ENCODE peak calls at places on chromosomes 5 and 9, in ten cellular contexts. W, K, B, G, A, Q, T, V, I and S are unnamed samples.

GRCh38 chr5:126938461-126938860 is 91.9 kb downstream of the MARCHF3 start:
- DNase-seq in W (no peak), K (peak; percentile 90), B (peak; percentile 87), G (no peak), A (no peak), Q (peak; percentile 41), T (no peak), V (no peak), I (no peak), S (no peak)

GRCh38 chr5:23084815-23085214 is 231.7 kb upstream of the CDH12 start:
- DNase-seq in W (no peak), K (no peak), B (no peak), G (no peak), A (no peak), Q (no peak), T (no peak), V (peak; percentile 7), I (no peak), S (no peak)

GRCh38 chr9:68760674-68761003 is 55.6 kb downstream of the PIP5K1B start:
- DNase-seq in W (no peak), K (no peak), B (no peak), G (no peak), A (no peak), Q (no peak), T (no peak), V (no peak), I (no peak), S (no peak)

GRCh38 chr9:34519321-34520020 is 3.3 kb downstream of the ENHO start:
- DNase-seq in W (no peak), K (no peak), B (no peak), G (no peak), A (no peak), Q (no peak), T (no peak), V (no peak), I (no peak), S (no peak)

GRCh38 chr5:151870820-151871219 is 53.8 kb downstream of the GLRA1 start:
- DNase-seq in W (no peak), K (no peak), B (peak; percentile 59), G (no peak), A (no peak), Q (no peak), T (no peak), V (peak; percentile 7), I (peak; percentile 35), S (peak; percentile 61)

GRCh38 chr5:14082973-14083372 is 60.2 kb upstream of the TRIO start:
- DNase-seq in W (no peak), K (no peak), B (no peak), G (no peak), A (no peak), Q (no peak), T (no peak), V (no peak), I (no peak), S (no peak)

GRCh38 chr5:150256416-150257064 is 33.0 kb downstream of the CAMK2A start:
- DNase-seq in W (no peak), K (no peak), B (no peak), G (peak; percentile 45), A (no peak), Q (no peak), T (no peak), V (no peak), I (no peak), S (no peak)

GRCh38 chr9:135103001-135103446 is 15.6 kb downstream of the OLFM1 start:
- DNase-seq in W (no peak), K (peak; percentile 10), B (no peak), G (no peak), A (no peak), Q (no peak), T (no peak), V (no peak), I (no peak), S (no peak)

GRCh38 chr5:78367318-78367991 is 7.0 kb downstream of the SCAMP1 start:
- DNase-seq in W (no peak), K (no peak), B (no peak), G (no peak), A (no peak), Q (no peak), T (no peak), V (no peak), I (no peak), S (no peak)

GRCh38 chr5:78361226-78361993 is 993 bp downstream of the SCAMP1 start:
- DNase-seq in W (no peak), K (peak; percentile 77), B (peak; percentile 84), G (peak; percentile 75), A (peak; percentile 49), Q (no peak), T (peak; percentile 70), V (peak; percentile 46), I (peak; percentile 62), S (peak; percentile 40)

GRCh38 chr5:78360674-78361225 is 333 bp downstream of the SCAMP1 start:
- DNase-seq in W (no peak), K (no peak), B (no peak), G (peak; percentile 70), A (peak; percentile 59), Q (no peak), T (peak; percentile 66), V (no peak), I (no peak), S (no peak)

GRCh38 chr5:78362220-78362619 is 1.8 kb downstream of the SCAMP1 start:
- DNase-seq in W (no peak), K (no peak), B (no peak), G (no peak), A (no peak), Q (no peak), T (no peak), V (no peak), I (no peak), S (peak; percentile 38)

GRCh38 chr5:78364005-78364404 is 3.6 kb downstream of the SCAMP1 start:
- DNase-seq in W (no peak), K (no peak), B (no peak), G (no peak), A (no peak), Q (no peak), T (no peak), V (no peak), I (no peak), S (no peak)
- TF ChIP-seq CTCF in W (no peak), K (no peak), B (no peak), G (no peak), A (no peak), Q (no peak), T (no peak), V (no peak), I (no peak), S (no peak)

GRCh38 chr5:135491552-135492318 is 39.6 kb upstream of the TIFAB start:
- DNase-seq in W (no peak), K (peak; percentile 5), B (no peak), G (no peak), A (peak; percentile 45), Q (no peak), T (no peak), V (no peak), I (no peak), S (no peak)

GRCh38 chr5:135488727-135489465 is 36.7 kb upstream of the TIFAB start:
- DNase-seq in W (peak; percentile 37), K (peak; percentile 61), B (peak; percentile 69), G (no peak), A (no peak), Q (peak; percentile 45), T (no peak), V (peak; percentile 28), I (peak; percentile 17), S (no peak)

GRCh38 chr5:135489466-135490244 is 37.5 kb upstream of the TIFAB start:
- DNase-seq in W (no peak), K (no peak), B (peak; percentile 15), G (no peak), A (no peak), Q (no peak), T (no peak), V (no peak), I (no peak), S (no peak)

GRCh38 chr5:135491038-135491551 is 38.9 kb upstream of the TIFAB start:
- DNase-seq in W (no peak), K (no peak), B (no peak), G (no peak), A (no peak), Q (no peak), T (no peak), V (no peak), I (no peak), S (no peak)

DNA sequence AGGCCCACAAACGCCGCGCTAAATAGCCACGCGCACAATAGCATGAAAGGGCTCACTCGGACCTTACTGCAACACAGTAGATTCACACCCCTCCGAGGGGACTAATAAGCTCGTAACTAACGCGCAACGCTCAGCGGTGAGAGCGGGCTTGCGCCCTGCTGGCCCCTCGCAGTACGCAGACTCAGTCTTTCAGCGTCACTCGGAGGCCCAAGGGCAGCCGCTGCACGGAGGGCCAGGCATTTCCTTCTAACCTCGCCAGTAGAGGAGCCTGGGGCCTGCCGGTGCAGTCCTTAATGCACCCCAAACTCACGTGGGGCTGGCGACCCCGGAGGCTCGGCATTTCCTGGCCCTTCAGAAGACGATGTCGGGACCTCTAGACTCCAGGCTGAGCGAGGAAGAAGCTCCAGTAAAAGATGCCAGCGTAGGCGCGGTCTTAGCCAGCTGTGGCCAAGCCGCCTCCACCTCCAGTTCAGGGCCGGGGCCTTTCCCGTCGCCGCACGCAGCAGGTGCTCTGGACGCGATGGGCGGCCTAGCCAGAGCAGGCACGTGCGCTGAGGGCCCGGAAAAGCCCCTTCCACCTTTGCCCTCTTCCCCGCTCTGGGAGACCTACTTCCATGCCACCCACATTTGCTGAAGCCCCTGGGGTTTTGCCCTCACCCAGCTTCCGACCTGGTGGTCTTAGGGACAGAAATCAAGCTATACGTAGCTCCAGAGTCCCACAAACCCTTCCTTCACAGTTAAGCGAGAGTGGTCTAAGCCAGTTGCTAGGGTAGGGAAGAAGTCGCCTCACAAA is 38.3 kb upstream of the TIFAB start:
- DNase-seq in W (no peak), K (no peak), B (peak; percentile 10), G (no peak), A (no peak), Q (no peak), T (no peak), V (no peak), I (no peak), S (no peak)
- H3K4me3 ChIP-seq in W (no peak overlapping the region), K (no peak overlapping the region), B (no peak overlapping the region), G (no peak overlapping the region), A (no peak overlapping the region), Q (no peak overlapping the region), T (no peak overlapping the region), V (no peak overlapping the region), I (no peak overlapping the region), S (no peak overlapping the region)

GRCh38 chr9:129142536-129142935 is 31.3 kb downstream of the PTPA start:
- DNase-seq in W (no peak), K (no peak), B (no peak), G (no peak), A (no peak), Q (no peak), T (no peak), V (no peak), I (no peak), S (no peak)

GRCh38 chr9:129142115-129142514 is 30.9 kb downstream of the PTPA start:
- DNase-seq in W (no peak), K (no peak), B (no peak), G (no peak), A (no peak), Q (no peak), T (no peak), V (no peak), I (no peak), S (no peak)

GRCh38 chr9:129139993-129140396 is 28.8 kb downstream of the PTPA start:
- DNase-seq in W (peak; percentile 95), K (peak; percentile 100), B (peak; percentile 100), G (peak; percentile 91), A (peak; percentile 90), Q (peak; percentile 99), T (peak; percentile 86), V (peak; percentile 100), I (peak; percentile 95), S (peak; percentile 84)

GRCh38 chr9:129140397-129141065 is 29.3 kb downstream of the PTPA start:
- DNase-seq in W (no peak), K (peak; percentile 58), B (peak; percentile 58), G (peak; percentile 50), A (no peak), Q (no peak), T (peak; percentile 54), V (peak; percentile 79), I (no peak), S (no peak)

DNA sequence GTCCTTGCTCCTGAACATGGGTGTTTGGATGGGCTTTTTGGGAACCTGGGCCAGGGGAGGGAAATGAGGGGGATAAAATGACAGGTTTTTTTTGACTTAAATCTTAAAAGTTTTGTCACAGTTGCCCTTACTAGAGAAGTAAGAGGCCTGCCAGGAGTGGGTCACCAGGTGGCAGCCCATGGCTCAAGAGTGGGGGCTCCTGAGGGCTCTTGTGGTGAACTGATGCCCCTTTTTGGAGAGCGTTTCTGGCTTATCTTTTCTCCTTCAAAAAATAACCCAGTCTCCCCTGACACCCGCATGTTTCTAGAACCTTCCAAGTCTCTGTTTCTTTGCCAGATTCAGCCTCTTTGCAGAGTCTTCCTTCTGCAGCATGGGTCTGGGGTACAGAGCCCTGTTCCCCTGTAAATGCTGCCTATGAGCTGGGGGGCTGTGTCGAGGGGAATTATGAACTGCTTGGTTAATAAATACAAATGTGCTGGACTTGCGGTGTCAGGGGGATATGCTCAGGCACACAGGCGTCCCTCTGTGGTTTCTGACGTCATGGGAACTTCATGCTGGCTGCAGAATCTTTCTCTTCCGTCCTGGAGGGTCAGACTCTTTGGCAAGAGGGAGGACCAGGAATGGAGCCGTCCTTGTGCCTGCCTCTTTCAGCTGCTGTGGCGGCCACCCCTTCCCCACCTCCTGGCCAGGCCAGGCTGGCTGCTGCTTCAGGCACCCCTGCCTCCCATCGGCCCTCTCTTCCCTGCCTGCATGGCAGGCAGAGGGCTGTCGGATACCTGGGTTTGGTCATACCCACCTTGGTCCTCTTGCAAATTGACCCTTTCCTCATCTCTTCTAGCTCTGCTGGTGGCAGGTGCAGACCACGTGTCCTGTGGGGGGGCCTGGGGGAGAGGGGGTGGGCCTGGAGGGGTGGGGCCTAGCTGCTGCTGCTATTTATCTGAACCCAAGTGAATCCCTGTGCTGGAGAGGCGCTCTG is 30.1 kb downstream of the PTPA start:
- DNase-seq in W (no peak), K (peak; percentile 93), B (peak; percentile 96), G (peak; percentile 51), A (peak; percentile 52), Q (peak; percentile 80), T (peak; percentile 42), V (peak; percentile 69), I (peak; percentile 75), S (peak; percentile 87)
- TF ChIP-seq CTCF in W (no peak), K (no peak), B (no peak), G (no peak), A (no peak), Q (no peak), T (no peak), V (no peak), I (no peak), S (no peak)

GRCh38 chr5:35947085-35947484 is 8.7 kb upstream of the CAPSL start:
- DNase-seq in W (no peak), K (no peak), B (no peak), G (no peak), A (no peak), Q (no peak), T (no peak), V (no peak), I (no peak), S (no peak)
- H3K4me3 ChIP-seq in W (no peak overlapping the region), K (no peak overlapping the region), B (no peak overlapping the region), G (no peak overlapping the region), A (no peak overlapping the region), Q (no peak overlapping the region), T (no peak overlapping the region), V (no peak overlapping the region), I (no peak overlapping the region), S (no peak overlapping the region)